ENCODE peak calls at places on chromosomes 2 and 18, in ten cellular contexts. B is breast epithelium, R is HepG2, N is HCT116, M is HL-60, J is K562, S is esophagus muscularis mucosa, P is vagina, Y is H1, T is Panc1. X is an unnamed sample.

GRCh38 chr2:12787891-12788783 is 71.4 kb downstream of the TRIB2 start:
- DNase-seq in R (no peak), P (no peak), S (no peak), M (no peak), Y (no peak), N (no peak), T (no peak), B (no peak), J (no peak), X (no peak)

GRCh38 chr2:129806985-129807384 is 172.5 kb upstream of the RAB6C start:
- DNase-seq in Y (no peak), S (no peak), N (no peak), B (no peak), P (no peak), M (no peak), R (no peak), T (no peak), J (no peak), X (no peak)

GRCh38 chr2:47208852-47209606 is 53.9 kb upstream of the STPG4 start:
- DNase-seq in J (no peak), S (no peak), M (peak; percentile 52), B (no peak), N (no peak), P (no peak), T (no peak), Y (no peak), R (peak; percentile 56), X (no peak)

GRCh38 chr2:199973703-199974102 is 18.3 kb downstream of the MAIP1 start:
- DNase-seq in Y (no peak), R (peak; percentile 46), B (no peak), S (no peak), T (no peak), P (no peak), J (no peak), M (no peak), N (peak; percentile 29), X (no peak)

GRCh38 chr18:59837586-59837985 is 62.2 kb upstream of the PMAIP1 start:
- DNase-seq in J (peak; percentile 50), Y (no peak), B (no peak), R (peak; percentile 52), N (peak; percentile 80), P (no peak), T (peak; percentile 81), S (no peak), M (peak; percentile 75), X (no peak)

GRCh38 chr18:9775172-9775571 is 67.1 kb downstream of the RAB31 start:
- DNase-seq in P (no peak), T (no peak), M (peak; percentile 91), N (no peak), J (no peak), B (no peak), R (no peak), S (peak; percentile 64), Y (peak; percentile 30), X (no peak)

GRCh38 chr2:240701091-240701735 is 9.5 kb downstream of the AQP12A start:
- DNase-seq in T (no peak), B (no peak), S (no peak), J (no peak), P (no peak), M (no peak), R (no peak), N (no peak), Y (no peak), X (no peak)

GRCh38 chr2:63589148-63589972 is 597 bp downstream of the MDH1 start:
- DNase-seq in B (no peak), J (peak; percentile 18), M (peak; percentile 12), T (no peak), S (no peak), R (peak; percentile 27), N (no peak), Y (no peak), P (no peak), X (no peak)

GRCh38 chr2:27057184-27057583 is 5.7 kb downstream of the AGBL5 start:
- DNase-seq in B (no peak), R (no peak), P (no peak), S (no peak), T (no peak), N (no peak), Y (no peak), M (no peak), J (no peak), X (no peak)

GRCh38 chr2:112957511-112957910 is 20.3 kb upstream of the IL36G start:
- DNase-seq in R (no peak), T (no peak), P (no peak), J (no peak), S (no peak), M (no peak), B (no peak), Y (no peak), N (no peak), X (no peak)

GRCh38 chr2:189698020-189698887 is 23.8 kb downstream of the ANKAR start:
- DNase-seq in P (no peak), R (peak; percentile 67), B (peak; percentile 22), J (peak; percentile 30), M (peak; percentile 53), Y (no peak), N (peak; percentile 41), T (no peak), S (no peak), X (no peak)

GRCh38 chr2:64649626-64650025 is 4.1 kb downstream of the SERTAD2 start:
- DNase-seq in J (no peak), P (no peak), S (no peak), B (peak; percentile 76), Y (no peak), N (no peak), R (peak; percentile 53), M (no peak), T (no peak), X (no peak)

GRCh38 chr2:10239561-10239967 is 63.1 kb upstream of the HPCAL1 start:
- DNase-seq in P (no peak), S (no peak), R (no peak), N (no peak), B (no peak), T (no peak), J (peak; percentile 68), Y (peak; percentile 69), M (peak; percentile 13), X (no peak)

DNA sequence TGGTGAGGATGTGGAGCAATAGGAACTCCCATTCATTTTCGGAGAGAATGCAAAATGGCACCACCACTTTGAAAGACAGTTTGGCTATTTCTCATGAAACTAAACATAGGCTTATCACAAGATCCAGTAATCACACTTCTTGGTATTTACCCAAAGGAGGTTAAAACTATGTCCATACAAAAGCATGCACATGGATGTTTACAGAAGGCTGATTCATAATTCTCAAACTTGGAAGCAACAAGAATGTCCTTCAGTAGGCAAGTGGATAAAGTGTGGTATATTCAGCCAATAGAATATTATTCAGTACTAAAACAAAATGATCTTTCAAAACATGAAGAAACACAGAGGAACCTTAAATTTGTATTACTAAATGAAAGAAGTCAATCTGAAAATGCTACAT is 440.6 kb downstream of the FBXO15 start:
- DNase-seq in Y (no peak), J (no peak), N (no peak), B (no peak), R (no peak), S (no peak), T (no peak), P (no peak), M (no peak), X (no peak)
- TF ChIP-seq POLR2AphosphoS5 in Y (no peak), J (no peak), N (no peak), B (no peak), R (no peak), S (no peak), T (no peak), P (no peak), M (no peak), X (no peak)

GRCh38 chr2:109547280-109547679 is 66.5 kb downstream of the SEPTIN10 start:
- DNase-seq in T (no peak), B (no peak), P (no peak), J (no peak), S (no peak), Y (no peak), R (no peak), M (no peak), N (no peak), X (no peak)

GRCh38 chr2:109554758-109555157 is 59.0 kb downstream of the SEPTIN10 start:
- DNase-seq in T (no peak), Y (no peak), R (peak; percentile 50), S (no peak), B (no peak), M (no peak), J (no peak), N (no peak), P (no peak), X (no peak)

GRCh38 chr2:109545828-109546713 is 67.7 kb downstream of the SEPTIN10 start:
- DNase-seq in N (peak; percentile 28), T (no peak), J (peak; percentile 48), R (peak; percentile 63), S (no peak), Y (peak; percentile 81), B (peak; percentile 34), P (no peak), M (peak; percentile 57), X (no peak)

GRCh38 chr2:109549016-109549595 is 64.7 kb downstream of the SEPTIN10 start:
- DNase-seq in Y (no peak), T (no peak), N (no peak), J (no peak), S (no peak), P (no peak), R (no peak), M (no peak), B (no peak), X (no peak)
- TF ChIP-seq POLR2AphosphoS5 in Y (no peak), T (no peak), N (no peak), J (no peak), S (no peak), P (no peak), R (no peak), M (no peak), B (no peak), X (no peak)

DNA sequence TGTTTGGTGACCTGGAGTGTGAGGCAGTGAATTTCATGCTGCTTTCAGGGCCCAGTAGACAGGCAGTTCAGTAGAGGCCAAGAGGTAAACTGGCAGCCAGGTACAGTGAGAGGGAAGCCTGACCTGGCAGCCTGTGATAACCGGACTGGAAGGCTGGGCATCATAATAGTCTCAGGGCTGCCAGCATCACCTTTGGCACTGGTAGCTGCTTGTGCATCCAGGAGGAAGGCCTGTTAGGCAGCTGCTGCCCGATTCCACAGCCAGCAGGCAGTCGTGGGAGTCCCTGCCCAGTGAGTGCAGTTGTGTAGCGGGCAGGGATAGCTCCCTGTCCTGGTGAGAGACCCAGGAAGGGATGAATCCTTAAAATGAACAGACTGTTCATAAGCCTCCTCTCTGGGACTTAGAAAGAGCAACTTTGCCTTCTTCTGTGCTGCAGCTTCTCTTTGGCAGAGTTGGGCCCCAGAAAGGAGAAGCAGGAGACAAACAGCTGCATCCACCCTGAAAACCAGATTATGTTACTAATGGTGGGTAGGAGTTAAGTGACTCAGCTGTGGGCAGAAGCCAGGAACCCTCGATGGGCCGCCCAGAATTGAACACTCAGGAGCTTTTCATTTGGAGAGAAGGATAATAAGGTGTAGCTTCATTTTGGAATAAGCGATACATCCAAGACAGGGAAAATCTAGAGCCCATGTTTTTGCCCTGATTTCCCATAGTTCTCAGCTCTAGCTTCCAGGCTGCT is 8.1 kb upstream of the GPBAR1 start:
- DNase-seq in P (no peak), R (no peak), B (no peak), J (no peak), T (no peak), Y (no peak), S (no peak), M (peak; percentile 53), N (no peak), X (no peak)
- TF ChIP-seq POLR2AphosphoS5 in P (no peak), R (no peak), B (no peak), J (no peak), T (no peak), Y (no peak), S (no peak), M (peak; percentile 20), N (no peak), X (no peak)

GRCh38 chr2:8841962-8842361 is 4.5 kb upstream of the KIDINS220 start:
- DNase-seq in N (no peak), Y (no peak), S (no peak), J (no peak), T (no peak), P (no peak), R (no peak), B (no peak), M (peak; percentile 49), X (no peak)
- TF ChIP-seq POLR2AphosphoS5 in N (no peak), Y (no peak), S (no peak), J (no peak), T (no peak), P (no peak), R (no peak), B (no peak), M (no peak), X (no peak)

X was measured in GM12891.